ENCODE peak calls at places on chromosome 22, in ten cellular contexts. One of them, this sample, is unnamed.
A peak's percentile ranks its signal among the peaks of the same experiment; 100 is the strongest.

GRCh38 chr22:31969789-31970489 is 25.6 kb downstream of the YWHAH start:
- DNase-seq in neural progenitor cell: peak; percentile 88
- DNase-seq in Karpas-422: peak; percentile 84
- DNase-seq in HCT116: peak; percentile 83
- DNase-seq in osteoblast: peak; percentile 87
- DNase-seq in endothelial cell of umbilical vein: peak; percentile 54
- DNase-seq in fibroblast of lung: peak; percentile 62
- DNase-seq in IMR-90: peak; percentile 66
- DNase-seq in H1: peak; percentile 83
- DNase-seq in H9: peak; percentile 93
- DNase-seq in this sample: peak; percentile 83

GRCh38 chr22:48474881-48475280 is 1352.8 kb downstream of the BRD1 start:
- DNase-seq in neural progenitor cell: no peak
- DNase-seq in Karpas-422: no peak
- DNase-seq in HCT116: no peak
- DNase-seq in osteoblast: no peak
- DNase-seq in endothelial cell of umbilical vein: no peak
- DNase-seq in fibroblast of lung: no peak
- DNase-seq in IMR-90: no peak
- DNase-seq in H1: no peak
- DNase-seq in H9: peak; percentile 10
- DNase-seq in this sample: no peak

GRCh38 chr22:44578516-44579230 is 80.6 kb upstream of the RTL6 start:
- DNase-seq in neural progenitor cell: no peak
- DNase-seq in Karpas-422: no peak
- DNase-seq in HCT116: no peak
- DNase-seq in osteoblast: no peak
- DNase-seq in endothelial cell of umbilical vein: no peak
- DNase-seq in fibroblast of lung: no peak
- DNase-seq in IMR-90: no peak
- DNase-seq in H1: no peak
- DNase-seq in H9: peak; percentile 19
- DNase-seq in this sample: no peak

GRCh38 chr22:49017769-49018330 is 809.8 kb downstream of the BRD1 start:
- DNase-seq in neural progenitor cell: no peak
- DNase-seq in Karpas-422: no peak
- DNase-seq in HCT116: no peak
- DNase-seq in osteoblast: peak; percentile 36
- DNase-seq in endothelial cell of umbilical vein: no peak
- DNase-seq in fibroblast of lung: no peak
- DNase-seq in IMR-90: no peak
- DNase-seq in H1: peak; percentile 33
- DNase-seq in H9: peak; percentile 30
- DNase-seq in this sample: no peak

GRCh38 chr22:18024276-18024939 is at the start of gene MICAL3:
- DNase-seq in neural progenitor cell: peak; percentile 82
- DNase-seq in Karpas-422: peak; percentile 92
- DNase-seq in HCT116: peak; percentile 34
- DNase-seq in osteoblast: peak; percentile 96
- DNase-seq in endothelial cell of umbilical vein: peak; percentile 64
- DNase-seq in fibroblast of lung: peak; percentile 72
- DNase-seq in IMR-90: peak; percentile 64
- DNase-seq in H1: peak; percentile 74
- DNase-seq in H9: peak; percentile 39
- DNase-seq in this sample: peak; percentile 88

GRCh38 chr22:27851974-27852713 is 50.6 kb upstream of the MN1 start:
- DNase-seq in neural progenitor cell: peak; percentile 35
- DNase-seq in Karpas-422: no peak
- DNase-seq in HCT116: no peak
- DNase-seq in osteoblast: no peak
- DNase-seq in endothelial cell of umbilical vein: no peak
- DNase-seq in fibroblast of lung: no peak
- DNase-seq in IMR-90: peak; percentile 58
- DNase-seq in H1: no peak
- DNase-seq in H9: no peak
- DNase-seq in this sample: no peak

GRCh38 chr22:43829904-43830851 is 18.1 kb upstream of the EFCAB6 start:
- DNase-seq in neural progenitor cell: no peak
- DNase-seq in Karpas-422: no peak
- DNase-seq in HCT116: no peak
- DNase-seq in osteoblast: peak; percentile 95
- DNase-seq in endothelial cell of umbilical vein: no peak
- DNase-seq in fibroblast of lung: peak; percentile 27
- DNase-seq in IMR-90: peak; percentile 54
- DNase-seq in H1: no peak
- DNase-seq in H9: no peak
- DNase-seq in this sample: no peak

GRCh38 chr22:17336061-17336460 is 33.2 kb upstream of the CECR2 start:
- DNase-seq in neural progenitor cell: no peak
- DNase-seq in Karpas-422: peak; percentile 79
- DNase-seq in HCT116: no peak
- DNase-seq in osteoblast: no peak
- DNase-seq in endothelial cell of umbilical vein: no peak
- DNase-seq in fibroblast of lung: no peak
- DNase-seq in IMR-90: no peak
- DNase-seq in H1: no peak
- DNase-seq in H9: no peak
- DNase-seq in this sample: no peak

GRCh38 chr22:44384563-44384940 is 71.8 kb upstream of the SHISAL1 start:
- DNase-seq in neural progenitor cell: no peak
- DNase-seq in Karpas-422: no peak
- DNase-seq in HCT116: no peak
- DNase-seq in osteoblast: peak; percentile 34
- DNase-seq in endothelial cell of umbilical vein: no peak
- DNase-seq in fibroblast of lung: no peak
- DNase-seq in IMR-90: no peak
- DNase-seq in H1: no peak
- DNase-seq in H9: no peak
- DNase-seq in this sample: no peak

GRCh38 chr22:37203354-37204044 is 8.8 kb downstream of the SSTR3 start:
- DNase-seq in neural progenitor cell: no peak
- DNase-seq in Karpas-422: peak; percentile 65
- DNase-seq in HCT116: no peak
- DNase-seq in osteoblast: peak; percentile 42
- DNase-seq in endothelial cell of umbilical vein: no peak
- DNase-seq in fibroblast of lung: no peak
- DNase-seq in IMR-90: no peak
- DNase-seq in H1: no peak
- DNase-seq in H9: no peak
- DNase-seq in this sample: no peak

GRCh38 chr22:36160499-36160942 is at the start of gene APOL3:
- DNase-seq in neural progenitor cell: no peak
- DNase-seq in Karpas-422: no peak
- DNase-seq in HCT116: no peak
- DNase-seq in osteoblast: peak; percentile 82
- DNase-seq in endothelial cell of umbilical vein: peak; percentile 85
- DNase-seq in fibroblast of lung: peak; percentile 34
- DNase-seq in IMR-90: peak; percentile 47
- DNase-seq in H1: no peak
- DNase-seq in H9: no peak
- DNase-seq in this sample: peak; percentile 53

GRCh38 chr22:18954941-18955571 is 19.0 kb upstream of the PRODH start:
- DNase-seq in neural progenitor cell: no peak
- DNase-seq in Karpas-422: no peak
- DNase-seq in HCT116: no peak
- DNase-seq in osteoblast: peak; percentile 64
- DNase-seq in endothelial cell of umbilical vein: no peak
- DNase-seq in fibroblast of lung: no peak
- DNase-seq in IMR-90: no peak
- DNase-seq in H1: no peak
- DNase-seq in H9: no peak
- DNase-seq in this sample: no peak

GRCh38 chr22:39923689-39924088 is 22.8 kb downstream of the GRAP2 start:
- DNase-seq in neural progenitor cell: no peak
- DNase-seq in Karpas-422: no peak
- DNase-seq in HCT116: no peak
- DNase-seq in osteoblast: no peak
- DNase-seq in endothelial cell of umbilical vein: no peak
- DNase-seq in fibroblast of lung: no peak
- DNase-seq in IMR-90: no peak
- DNase-seq in H1: no peak
- DNase-seq in H9: no peak
- DNase-seq in this sample: no peak

GRCh38 chr22:39916496-39916895 is 15.6 kb downstream of the GRAP2 start:
- DNase-seq in neural progenitor cell: no peak
- DNase-seq in Karpas-422: no peak
- DNase-seq in HCT116: no peak
- DNase-seq in osteoblast: no peak
- DNase-seq in endothelial cell of umbilical vein: no peak
- DNase-seq in fibroblast of lung: no peak
- DNase-seq in IMR-90: no peak
- DNase-seq in H1: no peak
- DNase-seq in H9: no peak
- DNase-seq in this sample: no peak

GRCh38 chr22:39917776-39918493 is 17.1 kb downstream of the GRAP2 start:
- DNase-seq in neural progenitor cell: no peak
- DNase-seq in Karpas-422: no peak
- DNase-seq in HCT116: no peak
- DNase-seq in osteoblast: no peak
- DNase-seq in endothelial cell of umbilical vein: no peak
- DNase-seq in fibroblast of lung: no peak
- DNase-seq in IMR-90: no peak
- DNase-seq in H1: no peak
- DNase-seq in H9: no peak
- DNase-seq in this sample: no peak

GRCh38 chr22:39917091-39917703 is 16.3 kb downstream of the GRAP2 start:
- DNase-seq in neural progenitor cell: no peak
- DNase-seq in Karpas-422: no peak
- DNase-seq in HCT116: no peak
- DNase-seq in osteoblast: no peak
- DNase-seq in endothelial cell of umbilical vein: no peak
- DNase-seq in fibroblast of lung: no peak
- DNase-seq in IMR-90: no peak
- DNase-seq in H1: no peak
- DNase-seq in H9: no peak
- DNase-seq in this sample: no peak

GRCh38 chr22:39920134-39920743 is 19.4 kb downstream of the GRAP2 start:
- DNase-seq in neural progenitor cell: no peak
- DNase-seq in Karpas-422: no peak
- DNase-seq in HCT116: no peak
- DNase-seq in osteoblast: no peak
- DNase-seq in endothelial cell of umbilical vein: no peak
- DNase-seq in fibroblast of lung: no peak
- DNase-seq in IMR-90: no peak
- DNase-seq in H1: no peak
- DNase-seq in H9: no peak
- DNase-seq in this sample: no peak
- H4K20me1 ChIP-seq in neural progenitor cell: no peaks in the 10 kb centered on the region
- H4K20me1 ChIP-seq in Karpas-422: no peaks in the 10 kb centered on the region
- H4K20me1 ChIP-seq in HCT116: no peaks in the 10 kb centered on the region
- H4K20me1 ChIP-seq in osteoblast: no peaks in the 10 kb centered on the region
- H4K20me1 ChIP-seq in endothelial cell of umbilical vein: no peaks in the 10 kb centered on the region
- H4K20me1 ChIP-seq in fibroblast of lung: no peaks in the 10 kb centered on the region
- H4K20me1 ChIP-seq in IMR-90: no peaks in the 10 kb centered on the region
- H4K20me1 ChIP-seq in H1: no peaks in the 10 kb centered on the region
- H4K20me1 ChIP-seq in H9: no peaks in the 10 kb centered on the region
- H4K20me1 ChIP-seq in this sample: no peaks in the 10 kb centered on the region

DNA sequence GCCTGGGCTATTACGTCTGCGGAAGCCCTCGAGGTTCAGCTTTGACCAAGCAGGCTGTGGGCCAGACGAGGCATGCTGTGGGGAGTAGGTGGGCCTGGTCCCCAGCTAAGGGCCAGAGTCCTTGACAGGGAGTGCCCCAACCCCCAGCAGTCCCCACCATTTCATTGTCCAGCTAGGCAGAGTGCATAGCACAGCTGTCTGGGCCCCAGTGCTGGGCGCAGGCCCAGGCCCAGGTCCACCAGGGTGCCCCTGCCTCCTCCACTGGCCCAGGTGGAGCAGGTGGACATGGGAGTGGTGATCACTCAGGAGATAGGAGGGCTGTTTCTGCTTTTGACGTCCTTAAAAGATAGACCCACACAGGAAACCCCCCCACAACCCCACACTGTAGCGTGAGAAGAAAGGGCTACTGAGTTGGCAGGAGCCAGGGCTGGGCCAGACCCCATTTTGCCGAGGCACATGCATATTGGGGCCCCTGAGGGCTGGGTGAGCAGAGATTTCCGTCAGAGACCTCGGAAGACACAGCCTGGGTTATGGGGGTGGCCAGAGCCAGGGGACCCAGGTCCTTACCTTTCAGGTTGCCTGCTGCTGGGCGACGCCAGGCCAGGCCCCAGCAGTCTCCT is 11.7 kb upstream of the SUSD2 start:
- DNase-seq in neural progenitor cell: no peak
- DNase-seq in Karpas-422: no peak
- DNase-seq in HCT116: no peak
- DNase-seq in osteoblast: no peak
- DNase-seq in endothelial cell of umbilical vein: no peak
- DNase-seq in fibroblast of lung: no peak
- DNase-seq in IMR-90: no peak
- DNase-seq in H1: no peak
- DNase-seq in H9: no peak
- DNase-seq in this sample: no peak
- H2AFZ ChIP-seq in neural progenitor cell: no peak overlapping the region
- H2AFZ ChIP-seq in Karpas-422: no peak overlapping the region
- H2AFZ ChIP-seq in HCT116: no peak overlapping the region
- H2AFZ ChIP-seq in osteoblast: no peak overlapping the region
- H2AFZ ChIP-seq in endothelial cell of umbilical vein: no peak overlapping the region
- H2AFZ ChIP-seq in fibroblast of lung: no peak overlapping the region
- H2AFZ ChIP-seq in IMR-90: peak overlapping the region; percentile 3
- H2AFZ ChIP-seq in H1: no peak overlapping the region
- H2AFZ ChIP-seq in H9: no peak overlapping the region
- H2AFZ ChIP-seq in this sample: no peak overlapping the region

DNA sequence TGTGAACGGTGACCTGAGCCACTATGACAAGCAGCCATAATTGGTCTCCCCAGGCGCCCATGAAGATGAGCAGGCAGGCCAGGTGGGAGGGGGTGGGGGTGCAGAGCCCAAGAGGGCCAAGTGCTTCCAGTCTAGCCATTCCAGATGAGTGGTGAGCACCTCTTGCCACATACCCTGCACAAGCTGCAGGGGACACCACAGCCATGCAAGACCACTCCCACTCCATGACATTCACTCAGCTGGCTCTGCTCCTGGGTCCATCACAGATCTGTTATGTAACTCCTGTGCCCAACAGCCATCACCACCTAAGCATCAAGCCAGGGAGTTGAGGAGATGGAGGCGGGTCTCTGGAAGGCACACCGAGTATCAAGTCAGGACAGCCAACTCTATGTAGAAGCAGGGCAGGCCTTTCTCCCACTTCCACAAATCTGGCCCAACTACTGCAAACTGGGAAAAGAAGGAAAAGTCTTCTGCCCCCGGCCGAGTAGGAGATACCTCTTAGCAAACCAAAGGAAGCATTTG is 8.4 kb downstream of the TMEM184B start:
- DNase-seq in neural progenitor cell: no peak
- DNase-seq in Karpas-422: no peak
- DNase-seq in HCT116: no peak
- DNase-seq in osteoblast: no peak
- DNase-seq in endothelial cell of umbilical vein: no peak
- DNase-seq in fibroblast of lung: no peak
- DNase-seq in IMR-90: no peak
- DNase-seq in H1: no peak
- DNase-seq in H9: no peak
- DNase-seq in this sample: no peak
- H4K20me1 ChIP-seq in neural progenitor cell: peaks cover 63% of the 10 kb centered on the region
- H4K20me1 ChIP-seq in Karpas-422: peaks cover 26% of the 10 kb centered on the region
- H4K20me1 ChIP-seq in HCT116: peaks cover 4% of the 10 kb centered on the region
- H4K20me1 ChIP-seq in osteoblast: peaks cover 73% of the 10 kb centered on the region
- H4K20me1 ChIP-seq in endothelial cell of umbilical vein: no peaks in the 10 kb centered on the region
- H4K20me1 ChIP-seq in fibroblast of lung: no peaks in the 10 kb centered on the region
- H4K20me1 ChIP-seq in IMR-90: peaks cover 96% of the 10 kb centered on the region
- H4K20me1 ChIP-seq in H1: peaks cover 28% of the 10 kb centered on the region
- H4K20me1 ChIP-seq in H9: peaks cover 2% of the 10 kb centered on the region
- H4K20me1 ChIP-seq in this sample: no peaks in the 10 kb centered on the region

GRCh38 chr22:20857247-20857643 is 1.4 kb downstream of the PI4KA start:
- DNase-seq in neural progenitor cell: no peak
- DNase-seq in Karpas-422: no peak
- DNase-seq in HCT116: no peak
- DNase-seq in osteoblast: peak; percentile 91
- DNase-seq in endothelial cell of umbilical vein: no peak
- DNase-seq in fibroblast of lung: no peak
- DNase-seq in IMR-90: no peak
- DNase-seq in H1: no peak
- DNase-seq in H9: no peak
- DNase-seq in this sample: no peak
- H2AFZ ChIP-seq in neural progenitor cell: no peak overlapping the region
- H2AFZ ChIP-seq in Karpas-422: no peak overlapping the region
- H2AFZ ChIP-seq in HCT116: no peak overlapping the region
- H2AFZ ChIP-seq in osteoblast: no peak overlapping the region
- H2AFZ ChIP-seq in endothelial cell of umbilical vein: no peak overlapping the region
- H2AFZ ChIP-seq in fibroblast of lung: no peak overlapping the region
- H2AFZ ChIP-seq in IMR-90: no peak overlapping the region
- H2AFZ ChIP-seq in H1: no peak overlapping the region
- H2AFZ ChIP-seq in H9: no peak overlapping the region
- H2AFZ ChIP-seq in this sample: no peak overlapping the region

This sample was measured in OCI-LY7.